ENCODE peak calls at places on chromosomes 5 and 9, in nine cellular contexts. One of them, this sample, is unnamed.

GRCh38 chr5:177353093-177353492 is 1.6 kb upstream of the LMAN2 start:
- DNase-seq in NB4: no peak
- DNase-seq in IMR-90: no peak
- DNase-seq in HFFc6: no peak
- DNase-seq in AG10803: no peak
- DNase-seq in upper lobe of right lung: no peak
- DNase-seq in fibroblast of lung: no peak
- DNase-seq in foreskin fibroblast: no peak
- DNase-seq in Caco-2: no peak
- DNase-seq in this sample: no peak

GRCh38 chr5:138469540-138470321 is 4.5 kb downstream of the EGR1 start:
- DNase-seq in NB4: no peak
- DNase-seq in IMR-90: peak; percentile 91
- DNase-seq in HFFc6: peak; percentile 84
- DNase-seq in AG10803: peak; percentile 84
- DNase-seq in upper lobe of right lung: no peak
- DNase-seq in fibroblast of lung: peak; percentile 80
- DNase-seq in foreskin fibroblast: peak; percentile 78
- DNase-seq in Caco-2: peak; percentile 82
- DNase-seq in this sample: peak; percentile 87

GRCh38 chr5:174608631-174609097 is 115.7 kb upstream of the MSX2 start:
- DNase-seq in NB4: no peak
- DNase-seq in IMR-90: no peak
- DNase-seq in HFFc6: no peak
- DNase-seq in AG10803: no peak
- DNase-seq in upper lobe of right lung: peak; percentile 89
- DNase-seq in fibroblast of lung: peak; percentile 63
- DNase-seq in foreskin fibroblast: no peak
- DNase-seq in Caco-2: no peak
- DNase-seq in this sample: no peak

GRCh38 chr9:34408173-34408572 is 31.5 kb upstream of the MYORG start:
- DNase-seq in NB4: no peak
- DNase-seq in IMR-90: no peak
- DNase-seq in HFFc6: no peak
- DNase-seq in AG10803: no peak
- DNase-seq in upper lobe of right lung: no peak
- DNase-seq in fibroblast of lung: no peak
- DNase-seq in foreskin fibroblast: no peak
- DNase-seq in Caco-2: no peak
- DNase-seq in this sample: no peak

GRCh38 chr9:1222511-1222910 is 172.4 kb downstream of the DMRT2 start:
- DNase-seq in NB4: no peak
- DNase-seq in IMR-90: peak; percentile 76
- DNase-seq in HFFc6: peak; percentile 79
- DNase-seq in AG10803: peak; percentile 47
- DNase-seq in upper lobe of right lung: no peak
- DNase-seq in fibroblast of lung: peak; percentile 35
- DNase-seq in foreskin fibroblast: peak; percentile 62
- DNase-seq in Caco-2: no peak
- DNase-seq in this sample: no peak

GRCh38 chr9:8868632-8869031 is 1069.1 kb upstream of the DMAC1 start:
- DNase-seq in NB4: no peak
- DNase-seq in IMR-90: no peak
- DNase-seq in HFFc6: no peak
- DNase-seq in AG10803: no peak
- DNase-seq in upper lobe of right lung: no peak
- DNase-seq in fibroblast of lung: peak; percentile 79
- DNase-seq in foreskin fibroblast: no peak
- DNase-seq in Caco-2: peak; percentile 5
- DNase-seq in this sample: no peak

GRCh38 chr9:138098908-138099791 is 221.6 kb downstream of the CACNA1B start:
- DNase-seq in NB4: no peak
- DNase-seq in IMR-90: no peak
- DNase-seq in HFFc6: no peak
- DNase-seq in AG10803: no peak
- DNase-seq in upper lobe of right lung: peak; percentile 48
- DNase-seq in fibroblast of lung: no peak
- DNase-seq in foreskin fibroblast: no peak
- DNase-seq in Caco-2: no peak
- DNase-seq in this sample: no peak

GRCh38 chr9:90816690-90817089 is 15.1 kb downstream of the SYK start:
- DNase-seq in NB4: no peak
- DNase-seq in IMR-90: no peak
- DNase-seq in HFFc6: no peak
- DNase-seq in AG10803: no peak
- DNase-seq in upper lobe of right lung: no peak
- DNase-seq in fibroblast of lung: no peak
- DNase-seq in foreskin fibroblast: no peak
- DNase-seq in Caco-2: no peak
- DNase-seq in this sample: no peak

GRCh38 chr5:1759378-1759970 is 40.2 kb downstream of the MRPL36 start:
- DNase-seq in NB4: no peak
- DNase-seq in IMR-90: no peak
- DNase-seq in HFFc6: no peak
- DNase-seq in AG10803: no peak
- DNase-seq in upper lobe of right lung: no peak
- DNase-seq in fibroblast of lung: no peak
- DNase-seq in foreskin fibroblast: no peak
- DNase-seq in Caco-2: no peak
- DNase-seq in this sample: no peak

GRCh38 chr5:106454651-106455415 is 1215.9 kb downstream of the EFNA5 start:
- DNase-seq in NB4: peak; percentile 32
- DNase-seq in IMR-90: peak; percentile 36
- DNase-seq in HFFc6: no peak
- DNase-seq in AG10803: peak; percentile 1
- DNase-seq in upper lobe of right lung: no peak
- DNase-seq in fibroblast of lung: peak; percentile 61
- DNase-seq in foreskin fibroblast: peak; percentile 21
- DNase-seq in Caco-2: no peak
- DNase-seq in this sample: no peak

GRCh38 chr5:6581559-6582426 is 51.1 kb downstream of the NSUN2 start:
- DNase-seq in NB4: no peak
- DNase-seq in IMR-90: no peak
- DNase-seq in HFFc6: no peak
- DNase-seq in AG10803: no peak
- DNase-seq in upper lobe of right lung: no peak
- DNase-seq in fibroblast of lung: peak; percentile 49
- DNase-seq in foreskin fibroblast: no peak
- DNase-seq in Caco-2: no peak
- DNase-seq in this sample: no peak

GRCh38 chr9:77011973-77012817 is 7.3 kb upstream of the FOXB2 start:
- DNase-seq in NB4: peak; percentile 72
- DNase-seq in IMR-90: peak; percentile 29
- DNase-seq in HFFc6: no peak
- DNase-seq in AG10803: peak; percentile 15
- DNase-seq in upper lobe of right lung: peak; percentile 81
- DNase-seq in fibroblast of lung: no peak
- DNase-seq in foreskin fibroblast: peak; percentile 34
- DNase-seq in Caco-2: no peak
- DNase-seq in this sample: no peak

GRCh38 chr9:90458485-90458884 is 184.1 kb downstream of the DIRAS2 start:
- DNase-seq in NB4: no peak
- DNase-seq in IMR-90: no peak
- DNase-seq in HFFc6: no peak
- DNase-seq in AG10803: no peak
- DNase-seq in upper lobe of right lung: no peak
- DNase-seq in fibroblast of lung: no peak
- DNase-seq in foreskin fibroblast: no peak
- DNase-seq in Caco-2: peak; percentile 44
- DNase-seq in this sample: no peak

GRCh38 chr5:112861638-112861985 is 525 bp downstream of the SRP19 start:
- DNase-seq in NB4: no peak
- DNase-seq in IMR-90: no peak
- DNase-seq in HFFc6: no peak
- DNase-seq in AG10803: no peak
- DNase-seq in upper lobe of right lung: no peak
- DNase-seq in fibroblast of lung: no peak
- DNase-seq in foreskin fibroblast: no peak
- DNase-seq in Caco-2: no peak
- DNase-seq in this sample: no peak

GRCh38 chr9:121201045-121201737 is 478 bp downstream of the RAB14 start:
- DNase-seq in NB4: peak; percentile 63
- DNase-seq in IMR-90: no peak
- DNase-seq in HFFc6: no peak
- DNase-seq in AG10803: no peak
- DNase-seq in upper lobe of right lung: peak; percentile 83
- DNase-seq in fibroblast of lung: peak; percentile 19
- DNase-seq in foreskin fibroblast: no peak
- DNase-seq in Caco-2: peak; percentile 66
- DNase-seq in this sample: no peak

GRCh38 chr5:158796812-158797497 is 302.8 kb downstream of the EBF1 start:
- DNase-seq in NB4: no peak
- DNase-seq in IMR-90: no peak
- DNase-seq in HFFc6: no peak
- DNase-seq in AG10803: peak; percentile 53
- DNase-seq in upper lobe of right lung: no peak
- DNase-seq in fibroblast of lung: no peak
- DNase-seq in foreskin fibroblast: no peak
- DNase-seq in Caco-2: no peak
- DNase-seq in this sample: no peak

GRCh38 chr5:943201-943873 is 50.7 kb downstream of the TRIP13 start:
- DNase-seq in NB4: no peak
- DNase-seq in IMR-90: no peak
- DNase-seq in HFFc6: no peak
- DNase-seq in AG10803: no peak
- DNase-seq in upper lobe of right lung: no peak
- DNase-seq in fibroblast of lung: no peak
- DNase-seq in foreskin fibroblast: no peak
- DNase-seq in Caco-2: no peak
- DNase-seq in this sample: no peak

GRCh38 chr5:5217371-5217770 is 77.2 kb downstream of the ADAMTS16 start:
- DNase-seq in NB4: no peak
- DNase-seq in IMR-90: no peak
- DNase-seq in HFFc6: no peak
- DNase-seq in AG10803: no peak
- DNase-seq in upper lobe of right lung: no peak
- DNase-seq in fibroblast of lung: no peak
- DNase-seq in foreskin fibroblast: no peak
- DNase-seq in Caco-2: no peak
- DNase-seq in this sample: no peak

GRCh38 chr9:7163957-7164356 is 406.2 kb downstream of the KDM4C start:
- DNase-seq in NB4: no peak
- DNase-seq in IMR-90: no peak
- DNase-seq in HFFc6: no peak
- DNase-seq in AG10803: no peak
- DNase-seq in upper lobe of right lung: no peak
- DNase-seq in fibroblast of lung: no peak
- DNase-seq in foreskin fibroblast: no peak
- DNase-seq in Caco-2: no peak
- DNase-seq in this sample: no peak

GRCh38 chr5:60959156-60959555 is 14.2 kb downstream of the NDUFAF2 start:
- DNase-seq in NB4: peak; percentile 22
- DNase-seq in IMR-90: peak; percentile 40
- DNase-seq in HFFc6: peak; percentile 17
- DNase-seq in AG10803: peak; percentile 29
- DNase-seq in upper lobe of right lung: no peak
- DNase-seq in fibroblast of lung: peak; percentile 7
- DNase-seq in foreskin fibroblast: no peak
- DNase-seq in Caco-2: no peak
- DNase-seq in this sample: no peak
- TF ChIP-seq CTCF in NB4: no peak
- TF ChIP-seq CTCF in IMR-90: peak; percentile 50
- TF ChIP-seq CTCF in HFFc6: peak; percentile 76
- TF ChIP-seq CTCF in AG10803: peak; percentile 52
- TF ChIP-seq CTCF in upper lobe of right lung: peak; percentile 28
- TF ChIP-seq CTCF in fibroblast of lung: no peak
- TF ChIP-seq CTCF in foreskin fibroblast: no peak
- TF ChIP-seq CTCF in Caco-2: no peak
- TF ChIP-seq CTCF in this sample: peak; percentile 17

GRCh38 chr9:14677396-14677795 is 15.8 kb downstream of the ZDHHC21 start:
- DNase-seq in NB4: no peak
- DNase-seq in IMR-90: no peak
- DNase-seq in HFFc6: no peak
- DNase-seq in AG10803: no peak
- DNase-seq in upper lobe of right lung: no peak
- DNase-seq in fibroblast of lung: no peak
- DNase-seq in foreskin fibroblast: no peak
- DNase-seq in Caco-2: no peak
- DNase-seq in this sample: no peak
- TF ChIP-seq CTCF in NB4: no peak
- TF ChIP-seq CTCF in IMR-90: no peak
- TF ChIP-seq CTCF in HFFc6: no peak
- TF ChIP-seq CTCF in AG10803: no peak
- TF ChIP-seq CTCF in upper lobe of right lung: no peak
- TF ChIP-seq CTCF in fibroblast of lung: no peak
- TF ChIP-seq CTCF in foreskin fibroblast: no peak
- TF ChIP-seq CTCF in Caco-2: no peak
- TF ChIP-seq CTCF in this sample: no peak

DNA sequence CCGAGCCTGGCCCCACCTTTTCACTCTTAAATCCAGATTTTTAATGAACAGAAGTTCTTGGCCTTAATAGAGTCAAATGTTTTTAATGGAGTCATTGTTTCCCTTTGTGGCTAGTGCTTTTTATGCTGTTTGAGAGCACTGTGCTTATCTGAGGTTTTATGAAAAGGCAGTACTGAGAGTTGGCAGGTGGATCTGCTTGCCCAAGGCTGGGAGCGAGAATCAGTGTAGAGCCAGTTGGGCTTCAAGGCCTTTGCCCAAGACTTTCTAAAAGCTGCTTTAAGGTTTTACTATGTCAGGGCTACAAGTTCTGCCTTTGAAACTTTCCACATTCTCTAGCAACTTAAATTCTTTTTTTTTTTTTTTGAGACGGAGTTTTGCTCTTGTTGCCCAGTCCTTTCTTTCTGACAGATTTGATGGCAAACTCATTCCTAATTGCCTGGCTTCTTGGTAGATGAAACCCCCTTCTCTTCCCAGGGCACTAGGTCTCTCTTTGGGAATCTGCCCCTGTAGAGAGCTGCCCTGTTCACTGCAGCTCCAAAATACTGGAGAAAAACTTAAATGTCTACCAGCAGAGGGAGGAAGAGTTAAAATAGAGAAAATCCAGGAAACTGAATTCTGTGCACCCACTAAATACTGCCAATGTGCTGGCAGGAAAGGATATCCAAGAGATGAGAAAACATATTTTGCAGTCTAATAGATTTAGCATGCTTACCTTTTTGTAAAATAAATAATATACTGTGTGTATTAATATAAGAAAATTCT is 36.9 kb upstream of the CDK20 start:
- DNase-seq in NB4: no peak
- DNase-seq in IMR-90: peak; percentile 15
- DNase-seq in HFFc6: peak; percentile 20
- DNase-seq in AG10803: peak; percentile 23
- DNase-seq in upper lobe of right lung: no peak
- DNase-seq in fibroblast of lung: peak; percentile 16
- DNase-seq in foreskin fibroblast: no peak
- DNase-seq in Caco-2: peak; percentile 2
- DNase-seq in this sample: no peak
- TF ChIP-seq CTCF in NB4: no peak
- TF ChIP-seq CTCF in IMR-90: no peak
- TF ChIP-seq CTCF in HFFc6: peak; percentile 69
- TF ChIP-seq CTCF in AG10803: peak; percentile 46
- TF ChIP-seq CTCF in upper lobe of right lung: no peak
- TF ChIP-seq CTCF in fibroblast of lung: peak; percentile 21
- TF ChIP-seq CTCF in foreskin fibroblast: peak; percentile 17
- TF ChIP-seq CTCF in Caco-2: no peak
- TF ChIP-seq CTCF in this sample: peak; percentile 30

DNA sequence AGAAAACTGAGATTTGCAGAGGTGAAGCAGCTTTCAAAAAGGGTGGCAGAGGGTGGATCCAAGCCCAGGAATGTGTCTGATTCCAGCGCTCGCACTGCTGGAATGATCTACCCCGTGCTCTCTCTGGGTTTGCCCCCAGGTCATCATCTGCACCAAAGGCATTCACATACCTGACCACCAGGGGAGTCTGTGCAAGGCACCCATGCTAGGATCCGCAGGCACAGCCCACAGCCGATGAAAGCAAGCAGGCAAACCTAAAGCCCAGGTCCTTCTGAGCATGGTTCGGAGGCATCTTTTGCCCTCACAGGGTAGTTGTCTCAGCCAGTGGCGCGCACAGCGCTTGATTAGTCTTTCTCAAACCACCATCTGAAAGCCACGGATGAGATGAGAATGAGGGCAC is 56.6 kb downstream of the TEK start:
- DNase-seq in NB4: no peak
- DNase-seq in IMR-90: no peak
- DNase-seq in HFFc6: no peak
- DNase-seq in AG10803: no peak
- DNase-seq in upper lobe of right lung: no peak
- DNase-seq in fibroblast of lung: no peak
- DNase-seq in foreskin fibroblast: no peak
- DNase-seq in Caco-2: peak; percentile 10
- DNase-seq in this sample: no peak
- TF ChIP-seq CTCF in NB4: peak; percentile 13
- TF ChIP-seq CTCF in IMR-90: no peak
- TF ChIP-seq CTCF in HFFc6: peak; percentile 40
- TF ChIP-seq CTCF in AG10803: no peak
- TF ChIP-seq CTCF in upper lobe of right lung: no peak
- TF ChIP-seq CTCF in fibroblast of lung: no peak
- TF ChIP-seq CTCF in foreskin fibroblast: no peak
- TF ChIP-seq CTCF in Caco-2: no peak
- TF ChIP-seq CTCF in this sample: no peak

This sample was measured in AG09319.